ENCODE peak calls at places on chromosomes 11 and 22, in nine cellular contexts. One of them, this sample, is unnamed.

GRCh38 chr11:69377953-69378302 is 84.0 kb downstream of the MYEOV start:
- DNase-seq in IMR-90: no peak
- DNase-seq in pancreas: no peak
- DNase-seq in fibroblast of lung: no peak
- DNase-seq in mesenchymal stem cell: no peak
- DNase-seq in CD8-positive, alpha-beta memory T cell: no peak
- DNase-seq in endodermal cell: no peak
- DNase-seq in SK-N-SH: no peak
- DNase-seq in adrenal gland: no peak
- DNase-seq in this sample: peak; percentile 57

GRCh38 chr22:43828711-43829447 is 16.8 kb upstream of the EFCAB6 start:
- DNase-seq in endodermal cell: peak; percentile 71
- DNase-seq in fibroblast of lung: peak; percentile 98
- DNase-seq in adrenal gland: no peak
- DNase-seq in SK-N-SH: peak; percentile 61
- DNase-seq in CD8-positive, alpha-beta memory T cell: no peak
- DNase-seq in IMR-90: peak; percentile 81
- DNase-seq in mesenchymal stem cell: peak; percentile 18
- DNase-seq in pancreas: no peak
- DNase-seq in this sample: peak; percentile 65

GRCh38 chr11:132064987-132065620 is 694.7 kb downstream of the NTM start:
- DNase-seq in CD8-positive, alpha-beta memory T cell: no peak
- DNase-seq in IMR-90: peak; percentile 99
- DNase-seq in endodermal cell: no peak
- DNase-seq in adrenal gland: peak; percentile 19
- DNase-seq in SK-N-SH: no peak
- DNase-seq in pancreas: no peak
- DNase-seq in fibroblast of lung: peak; percentile 95
- DNase-seq in mesenchymal stem cell: peak; percentile 100
- DNase-seq in this sample: no peak

GRCh38 chr22:31754813-31755212 is 994 bp downstream of the DEPDC5 start:
- DNase-seq in adrenal gland: no peak
- DNase-seq in IMR-90: no peak
- DNase-seq in fibroblast of lung: no peak
- DNase-seq in mesenchymal stem cell: peak; percentile 52
- DNase-seq in CD8-positive, alpha-beta memory T cell: no peak
- DNase-seq in endodermal cell: no peak
- DNase-seq in SK-N-SH: no peak
- DNase-seq in pancreas: no peak
- DNase-seq in this sample: no peak

GRCh38 chr11:10064828-10065227 is 229.2 kb downstream of the SBF2 start:
- DNase-seq in mesenchymal stem cell: no peak
- DNase-seq in SK-N-SH: no peak
- DNase-seq in endodermal cell: no peak
- DNase-seq in IMR-90: no peak
- DNase-seq in fibroblast of lung: no peak
- DNase-seq in pancreas: no peak
- DNase-seq in adrenal gland: no peak
- DNase-seq in CD8-positive, alpha-beta memory T cell: no peak
- DNase-seq in this sample: no peak

GRCh38 chr11:115185507-115185906 is 318.7 kb downstream of the CADM1 start:
- DNase-seq in mesenchymal stem cell: peak; percentile 33
- DNase-seq in endodermal cell: no peak
- DNase-seq in CD8-positive, alpha-beta memory T cell: no peak
- DNase-seq in fibroblast of lung: no peak
- DNase-seq in adrenal gland: no peak
- DNase-seq in SK-N-SH: no peak
- DNase-seq in pancreas: no peak
- DNase-seq in IMR-90: no peak
- DNase-seq in this sample: no peak

GRCh38 chr11:6438979-6439571 is 1.7 kb downstream of the HPX start:
- DNase-seq in CD8-positive, alpha-beta memory T cell: no peak
- DNase-seq in SK-N-SH: peak; percentile 64
- DNase-seq in endodermal cell: peak; percentile 86
- DNase-seq in mesenchymal stem cell: peak; percentile 61
- DNase-seq in pancreas: peak; percentile 39
- DNase-seq in fibroblast of lung: peak; percentile 57
- DNase-seq in IMR-90: peak; percentile 59
- DNase-seq in adrenal gland: peak; percentile 50
- DNase-seq in this sample: no peak

GRCh38 chr11:17129003-17129402 is 51.5 kb upstream of the RPS13 start:
- DNase-seq in SK-N-SH: no peak
- DNase-seq in fibroblast of lung: peak; percentile 12
- DNase-seq in pancreas: no peak
- DNase-seq in endodermal cell: no peak
- DNase-seq in IMR-90: peak; percentile 60
- DNase-seq in adrenal gland: no peak
- DNase-seq in mesenchymal stem cell: peak; percentile 2
- DNase-seq in CD8-positive, alpha-beta memory T cell: no peak
- DNase-seq in this sample: no peak

GRCh38 chr11:78860720-78861422 is 286.2 kb upstream of the NARS2 start:
- DNase-seq in adrenal gland: no peak
- DNase-seq in endodermal cell: peak; percentile 71
- DNase-seq in CD8-positive, alpha-beta memory T cell: no peak
- DNase-seq in mesenchymal stem cell: peak; percentile 44
- DNase-seq in fibroblast of lung: peak; percentile 44
- DNase-seq in IMR-90: peak; percentile 35
- DNase-seq in pancreas: no peak
- DNase-seq in SK-N-SH: peak; percentile 51
- DNase-seq in this sample: no peak

GRCh38 chr11:104968365-104968855 is at the start of gene CASP4:
- DNase-seq in fibroblast of lung: peak; percentile 87
- DNase-seq in IMR-90: peak; percentile 78
- DNase-seq in CD8-positive, alpha-beta memory T cell: peak; percentile 49
- DNase-seq in pancreas: no peak
- DNase-seq in endodermal cell: no peak
- DNase-seq in SK-N-SH: peak; percentile 1
- DNase-seq in mesenchymal stem cell: peak; percentile 91
- DNase-seq in adrenal gland: peak; percentile 31
- DNase-seq in this sample: no peak

GRCh38 chr11:72573380-72573949 is 100.8 kb downstream of the PDE2A start:
- DNase-seq in IMR-90: peak; percentile 11
- DNase-seq in endodermal cell: peak; percentile 87
- DNase-seq in CD8-positive, alpha-beta memory T cell: no peak
- DNase-seq in pancreas: no peak
- DNase-seq in fibroblast of lung: peak; percentile 28
- DNase-seq in adrenal gland: no peak
- DNase-seq in mesenchymal stem cell: peak; percentile 60
- DNase-seq in SK-N-SH: peak; percentile 92
- DNase-seq in this sample: peak; percentile 57

GRCh38 chr11:106249857-106250256 is 172.4 kb downstream of the AASDHPPT start:
- DNase-seq in pancreas: no peak
- DNase-seq in endodermal cell: no peak
- DNase-seq in fibroblast of lung: no peak
- DNase-seq in mesenchymal stem cell: peak; percentile 33
- DNase-seq in IMR-90: no peak
- DNase-seq in adrenal gland: no peak
- DNase-seq in CD8-positive, alpha-beta memory T cell: no peak
- DNase-seq in SK-N-SH: no peak
- DNase-seq in this sample: no peak

GRCh38 chr11:70788247-70789022 is 390.1 kb downstream of the CTTN start:
- DNase-seq in endodermal cell: no peak
- DNase-seq in fibroblast of lung: peak; percentile 75
- DNase-seq in mesenchymal stem cell: peak; percentile 92
- DNase-seq in pancreas: no peak
- DNase-seq in IMR-90: peak; percentile 89
- DNase-seq in SK-N-SH: no peak
- DNase-seq in adrenal gland: peak; percentile 71
- DNase-seq in CD8-positive, alpha-beta memory T cell: no peak
- DNase-seq in this sample: no peak

GRCh38 chr22:29820941-29821789 is 16.9 kb downstream of the ASCC2 start:
- DNase-seq in fibroblast of lung: peak; percentile 90
- DNase-seq in IMR-90: peak; percentile 98
- DNase-seq in SK-N-SH: peak; percentile 68
- DNase-seq in endodermal cell: no peak
- DNase-seq in mesenchymal stem cell: peak; percentile 97
- DNase-seq in CD8-positive, alpha-beta memory T cell: no peak
- DNase-seq in pancreas: peak; percentile 58
- DNase-seq in adrenal gland: peak; percentile 86
- DNase-seq in this sample: no peak
- H3K36me3 ChIP-seq in fibroblast of lung: peaks cover 14% of the 10 kb centered on the region
- H3K36me3 ChIP-seq in IMR-90: peaks cover 35% of the 10 kb centered on the region
- H3K36me3 ChIP-seq in SK-N-SH: peaks cover 31% of the 10 kb centered on the region
- H3K36me3 ChIP-seq in endodermal cell: peaks cover 63% of the 10 kb centered on the region
- H3K36me3 ChIP-seq in mesenchymal stem cell: peaks cover 61% of the 10 kb centered on the region
- H3K36me3 ChIP-seq in CD8-positive, alpha-beta memory T cell: peaks cover 60% of the 10 kb centered on the region
- H3K36me3 ChIP-seq in pancreas: no peaks in the 10 kb centered on the region
- H3K36me3 ChIP-seq in adrenal gland: no peaks in the 10 kb centered on the region
- H3K36me3 ChIP-seq in this sample: peaks cover 100% of the 10 kb centered on the region

DNA sequence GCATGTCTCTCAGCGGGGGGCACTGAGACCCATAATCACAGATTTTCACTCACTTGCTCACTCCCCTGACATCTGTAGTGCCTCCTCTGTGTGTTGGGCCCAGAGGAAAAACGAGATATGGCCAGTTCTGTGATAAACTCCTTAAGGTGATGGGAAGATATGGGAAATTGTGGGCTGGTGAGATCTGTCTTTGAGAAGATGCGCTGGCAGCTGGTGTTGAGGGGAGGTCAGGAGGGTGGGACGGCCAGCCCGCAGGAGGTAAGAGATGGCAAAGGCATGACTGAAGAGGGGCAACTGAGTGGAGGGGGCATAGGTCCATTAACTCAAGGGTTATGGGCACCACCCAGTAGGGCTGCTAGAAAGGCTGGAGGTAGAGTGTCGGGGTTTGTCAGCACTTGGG is 60.1 kb upstream of the CLTCL1 start:
- DNase-seq in SK-N-SH: no peak
- DNase-seq in endodermal cell: no peak
- DNase-seq in mesenchymal stem cell: no peak
- DNase-seq in fibroblast of lung: no peak
- DNase-seq in IMR-90: no peak
- DNase-seq in CD8-positive, alpha-beta memory T cell: no peak
- DNase-seq in adrenal gland: no peak
- DNase-seq in pancreas: no peak
- DNase-seq in this sample: no peak
- H3K36me3 ChIP-seq in SK-N-SH: peaks cover 57% of the 10 kb centered on the region
- H3K36me3 ChIP-seq in endodermal cell: peaks cover 84% of the 10 kb centered on the region
- H3K36me3 ChIP-seq in mesenchymal stem cell: peaks cover 93% of the 10 kb centered on the region
- H3K36me3 ChIP-seq in fibroblast of lung: peaks cover 25% of the 10 kb centered on the region
- H3K36me3 ChIP-seq in IMR-90: peaks cover 67% of the 10 kb centered on the region
- H3K36me3 ChIP-seq in CD8-positive, alpha-beta memory T cell: peaks cover 58% of the 10 kb centered on the region
- H3K36me3 ChIP-seq in adrenal gland: no peaks in the 10 kb centered on the region
- H3K36me3 ChIP-seq in pancreas: no peaks in the 10 kb centered on the region
- H3K36me3 ChIP-seq in this sample: peaks cover 97% of the 10 kb centered on the region

DNA sequence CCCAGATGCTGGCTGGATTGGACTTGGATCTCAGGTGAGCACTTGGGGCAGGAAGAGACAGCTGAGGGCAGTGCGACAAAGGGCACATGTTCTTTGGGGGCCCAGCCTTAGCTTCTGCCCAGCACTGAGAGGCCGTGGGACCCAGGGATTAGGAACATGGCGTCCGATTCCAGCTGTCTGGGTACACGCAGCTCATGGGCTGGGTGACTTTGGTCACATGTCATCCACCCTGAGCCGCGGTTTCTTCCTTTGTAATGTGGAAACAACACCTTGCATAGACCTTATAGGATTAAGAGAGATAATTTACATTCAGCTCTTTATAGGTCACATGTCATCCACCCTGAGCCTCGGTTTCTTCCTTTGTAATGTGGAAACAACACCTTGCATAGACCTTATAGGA is 39.8 kb downstream of the MYO18B start:
- DNase-seq in endodermal cell: no peak
- DNase-seq in adrenal gland: no peak
- DNase-seq in fibroblast of lung: no peak
- DNase-seq in mesenchymal stem cell: no peak
- DNase-seq in pancreas: no peak
- DNase-seq in SK-N-SH: no peak
- DNase-seq in IMR-90: no peak
- DNase-seq in CD8-positive, alpha-beta memory T cell: no peak
- DNase-seq in this sample: no peak
- H3K36me3 ChIP-seq in endodermal cell: no peaks in the 10 kb centered on the region
- H3K36me3 ChIP-seq in adrenal gland: no peaks in the 10 kb centered on the region
- H3K36me3 ChIP-seq in fibroblast of lung: no peaks in the 10 kb centered on the region
- H3K36me3 ChIP-seq in mesenchymal stem cell: no peaks in the 10 kb centered on the region
- H3K36me3 ChIP-seq in pancreas: no peaks in the 10 kb centered on the region
- H3K36me3 ChIP-seq in SK-N-SH: no peaks in the 10 kb centered on the region
- H3K36me3 ChIP-seq in IMR-90: no peaks in the 10 kb centered on the region
- H3K36me3 ChIP-seq in CD8-positive, alpha-beta memory T cell: no peaks in the 10 kb centered on the region
- H3K36me3 ChIP-seq in this sample: no peaks in the 10 kb centered on the region

DNA sequence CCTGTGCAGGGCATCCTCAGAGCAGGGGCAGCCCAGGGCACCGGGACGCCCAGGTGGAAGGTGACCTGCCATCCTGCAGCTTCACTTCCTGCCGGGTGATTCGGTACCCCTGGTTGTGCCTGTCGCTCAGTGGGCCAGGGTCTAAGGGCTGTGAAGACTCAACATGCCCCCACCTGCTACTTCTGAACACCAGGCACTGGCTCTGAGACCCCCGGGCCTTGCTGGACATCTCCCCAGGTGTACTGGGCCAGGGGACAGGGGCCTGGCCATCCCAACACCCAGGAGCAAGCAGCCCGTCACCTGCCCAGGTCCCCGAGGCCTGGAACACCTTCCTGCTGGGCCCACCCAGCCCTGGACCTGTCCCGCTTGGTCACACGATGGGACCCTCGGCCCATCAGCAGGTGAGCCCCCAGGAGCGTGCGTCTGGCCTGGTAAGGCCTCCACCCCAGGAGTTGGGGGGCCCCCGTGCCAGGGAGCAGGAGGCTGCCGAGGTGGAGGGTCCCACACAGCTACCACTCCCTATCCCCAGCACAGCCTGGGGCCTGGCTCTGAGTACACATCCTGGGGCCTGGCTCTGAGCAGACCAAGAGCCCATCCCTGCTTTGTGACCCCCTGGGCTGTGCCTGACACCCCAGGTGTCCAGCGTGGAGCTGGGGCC is 3.9 kb upstream of the MUC5B start:
- DNase-seq in IMR-90: no peak
- DNase-seq in mesenchymal stem cell: no peak
- DNase-seq in adrenal gland: no peak
- DNase-seq in endodermal cell: peak; percentile 39
- DNase-seq in SK-N-SH: peak; percentile 26
- DNase-seq in fibroblast of lung: no peak
- DNase-seq in pancreas: peak; percentile 22
- DNase-seq in CD8-positive, alpha-beta memory T cell: no peak
- DNase-seq in this sample: peak; percentile 61
- H3K36me3 ChIP-seq in IMR-90: no peaks in the 10 kb centered on the region
- H3K36me3 ChIP-seq in mesenchymal stem cell: no peaks in the 10 kb centered on the region
- H3K36me3 ChIP-seq in adrenal gland: no peaks in the 10 kb centered on the region
- H3K36me3 ChIP-seq in endodermal cell: no peaks in the 10 kb centered on the region
- H3K36me3 ChIP-seq in SK-N-SH: no peaks in the 10 kb centered on the region
- H3K36me3 ChIP-seq in fibroblast of lung: no peaks in the 10 kb centered on the region
- H3K36me3 ChIP-seq in pancreas: no peaks in the 10 kb centered on the region
- H3K36me3 ChIP-seq in CD8-positive, alpha-beta memory T cell: no peaks in the 10 kb centered on the region
- H3K36me3 ChIP-seq in this sample: no peaks in the 10 kb centered on the region

GRCh38 chr22:46351767-46352166 is 16.3 kb downstream of the TRMU start:
- DNase-seq in fibroblast of lung: no peak
- DNase-seq in pancreas: no peak
- DNase-seq in adrenal gland: no peak
- DNase-seq in IMR-90: no peak
- DNase-seq in SK-N-SH: no peak
- DNase-seq in CD8-positive, alpha-beta memory T cell: no peak
- DNase-seq in endodermal cell: no peak
- DNase-seq in mesenchymal stem cell: no peak
- DNase-seq in this sample: peak; percentile 37
- H3K36me3 ChIP-seq in fibroblast of lung: peaks cover 40% of the 10 kb centered on the region
- H3K36me3 ChIP-seq in pancreas: no peaks in the 10 kb centered on the region
- H3K36me3 ChIP-seq in adrenal gland: no peaks in the 10 kb centered on the region
- H3K36me3 ChIP-seq in IMR-90: peaks cover 84% of the 10 kb centered on the region
- H3K36me3 ChIP-seq in SK-N-SH: peaks cover 85% of the 10 kb centered on the region
- H3K36me3 ChIP-seq in CD8-positive, alpha-beta memory T cell: peaks cover 53% of the 10 kb centered on the region
- H3K36me3 ChIP-seq in endodermal cell: peaks cover 86% of the 10 kb centered on the region
- H3K36me3 ChIP-seq in mesenchymal stem cell: peaks cover 93% of the 10 kb centered on the region
- H3K36me3 ChIP-seq in this sample: peaks cover 100% of the 10 kb centered on the region

This sample was measured in spleen.